ENCODE peak calls at places on chromosomes 16 and 17, in seven cellular contexts. J is K562, Z is transverse colon, K is HL-60, C is SK-N-SH, A is GM23338, G is prostate gland. S is an unnamed sample.
A peak's percentile ranks its signal among the peaks of the same experiment; 100 is the strongest.

GRCh38 chr17:48153711-48154642 is 46.4 kb downstream of the SNX11 start:
- DNase-seq in J (peak; percentile 70), Z (peak; percentile 68), K (peak; percentile 25), C (peak; percentile 62), A (peak; percentile 80), G (no peak), S (no peak)

GRCh38 chr16:7227193-7227825 is 105.3 kb upstream of the RBFOX1 start:
- DNase-seq in J (no peak), Z (no peak), K (no peak), C (no peak), A (peak; percentile 25), G (no peak), S (no peak)

GRCh38 chr17:41396340-41396739 is 1.1 kb downstream of the KRT31 start:
- DNase-seq in J (no peak), Z (no peak), K (no peak), C (no peak), A (no peak), G (no peak), S (no peak)

GRCh38 chr17:9220466-9221230 is 199.3 kb downstream of the NTN1 start:
- DNase-seq in J (no peak), Z (no peak), K (no peak), C (no peak), A (no peak), G (no peak), S (no peak)

GRCh38 chr16:86452451-86452850 is 57.9 kb upstream of the FOXF1 start:
- DNase-seq in J (no peak), Z (no peak), K (no peak), C (no peak), A (no peak), G (no peak), S (no peak)

GRCh38 chr17:55664287-55664686 is 58.4 kb downstream of the TMEM100 start:
- DNase-seq in J (no peak), Z (no peak), K (peak; percentile 82), C (no peak), A (no peak), G (no peak), S (peak; percentile 9)

GRCh38 chr17:13374203-13375143 is 227.3 kb downstream of the HS3ST3A1 start:
- DNase-seq in J (no peak), Z (no peak), K (no peak), C (no peak), A (no peak), G (no peak), S (no peak)

GRCh38 chr17:81523139-81524062 is 4.8 kb upstream of the FSCN2 start:
- DNase-seq in J (peak; percentile 71), Z (no peak), K (peak; percentile 58), C (peak; percentile 85), A (peak; percentile 92), G (no peak), S (no peak)

GRCh38 chr16:72467157-72467759 is 295.3 kb upstream of the PMFBP1 start:
- DNase-seq in J (peak; percentile 30), Z (no peak), K (peak; percentile 26), C (peak; percentile 37), A (peak; percentile 81), G (no peak), S (no peak)

GRCh38 chr17:81577278-81578000 is 25.3 kb upstream of the FAAP100 start:
- DNase-seq in J (no peak), Z (no peak), K (peak; percentile 95), C (no peak), A (no peak), G (no peak), S (no peak)

GRCh38 chr17:36197389-36197708 is 791 bp upstream of the CCL3L1 start:
- DNase-seq in J (no peak), Z (no peak), K (no peak), C (no peak), A (no peak), G (no peak), S (no peak)

GRCh38 chr16:50102046-50102756 is 36.4 kb downstream of the HEATR3 start:
- DNase-seq in J (no peak), Z (no peak), K (no peak), C (no peak), A (no peak), G (no peak), S (no peak)

GRCh38 chr16:88758227-88758943 is 26.6 kb downstream of the PIEZO1 start:
- DNase-seq in J (no peak), Z (no peak), K (no peak), C (no peak), A (no peak), G (no peak), S (no peak)

GRCh38 chr17:48596735-48597491 is 3.3 kb upstream of the HOXB5 start:
- DNase-seq in J (no peak), Z (no peak), K (no peak), C (no peak), A (peak; percentile 81), G (no peak), S (no peak)

GRCh38 chr17:69245617-69246016 is 17.0 kb upstream of the ABCA10 start:
- DNase-seq in J (no peak), Z (no peak), K (no peak), C (no peak), A (no peak), G (no peak), S (no peak)

GRCh38 chr17:16068323-16068722 is 68.7 kb downstream of the TTC19 start:
- DNase-seq in J (no peak), Z (no peak), K (no peak), C (no peak), A (no peak), G (no peak), S (no peak)

GRCh38 chr17:6684460-6684783 is 28.7 kb downstream of the SLC13A5 start:
- DNase-seq in J (no peak), Z (no peak), K (no peak), C (no peak), A (no peak), G (no peak), S (no peak)

GRCh38 chr17:12899604-12900003 is 110.3 kb downstream of the ARHGAP44 start:
- DNase-seq in J (no peak), Z (no peak), K (no peak), C (no peak), A (no peak), G (no peak), S (no peak)

GRCh38 chr17:80409626-80410025 is 5.3 kb upstream of the ENDOV start:
- DNase-seq in J (no peak), Z (no peak), K (no peak), C (no peak), A (no peak), G (no peak), S (no peak)

GRCh38 chr17:80413771-80414507 is 1.0 kb upstream of the ENDOV start:
- DNase-seq in J (no peak), Z (no peak), K (no peak), C (no peak), A (no peak), G (no peak), S (no peak)

GRCh38 chr17:80414508-80414802 is 512 bp upstream of the ENDOV start:
- DNase-seq in J (peak; percentile 33), Z (no peak), K (no peak), C (no peak), A (no peak), G (no peak), S (no peak)

DNA sequence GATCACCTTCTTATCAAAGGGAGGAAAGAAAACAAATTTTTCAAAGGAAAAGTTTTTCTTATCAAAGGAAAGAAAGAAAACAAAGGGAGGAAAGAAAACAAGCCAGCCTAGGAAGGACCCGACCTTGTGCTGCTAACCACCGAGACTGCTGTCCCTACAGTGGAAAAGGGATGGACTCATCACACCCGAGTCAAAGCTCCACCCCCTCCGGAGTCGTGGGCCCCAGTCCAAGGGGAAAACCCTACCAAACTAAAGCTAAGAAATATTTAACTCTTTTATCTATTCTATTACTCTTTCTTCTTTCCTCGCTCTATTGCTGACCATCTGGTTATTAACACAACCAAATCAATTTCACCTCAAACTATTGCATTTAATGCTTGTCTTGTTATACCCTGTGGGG is 6.1 kb upstream of the ENDOV start:
- DNase-seq in J (no peak), Z (no peak), K (no peak), C (no peak), A (no peak), G (no peak), S (no peak)
- TF ChIP-seq POLR2AphosphoS5 in J (no peak), Z (no peak), K (no peak), C (no peak), A (no peak), G (no peak), S (no peak)

GRCh38 chr16:12515771-12516170 is 287.9 kb downstream of the CPPED1 start:
- DNase-seq in J (no peak), Z (no peak), K (no peak), C (no peak), A (no peak), G (no peak), S (no peak)

GRCh38 chr16:12515346-12515745 is 288.3 kb downstream of the CPPED1 start:
- DNase-seq in J (no peak), Z (no peak), K (no peak), C (no peak), A (no peak), G (no peak), S (no peak)

GRCh38 chr16:12518238-12519004 is 285.3 kb downstream of the CPPED1 start:
- DNase-seq in J (no peak), Z (no peak), K (no peak), C (no peak), A (no peak), G (no peak), S (no peak)

GRCh38 chr16:12517310-12517694 is 286.4 kb downstream of the CPPED1 start:
- DNase-seq in J (no peak), Z (no peak), K (no peak), C (no peak), A (no peak), G (no peak), S (no peak)

DNA sequence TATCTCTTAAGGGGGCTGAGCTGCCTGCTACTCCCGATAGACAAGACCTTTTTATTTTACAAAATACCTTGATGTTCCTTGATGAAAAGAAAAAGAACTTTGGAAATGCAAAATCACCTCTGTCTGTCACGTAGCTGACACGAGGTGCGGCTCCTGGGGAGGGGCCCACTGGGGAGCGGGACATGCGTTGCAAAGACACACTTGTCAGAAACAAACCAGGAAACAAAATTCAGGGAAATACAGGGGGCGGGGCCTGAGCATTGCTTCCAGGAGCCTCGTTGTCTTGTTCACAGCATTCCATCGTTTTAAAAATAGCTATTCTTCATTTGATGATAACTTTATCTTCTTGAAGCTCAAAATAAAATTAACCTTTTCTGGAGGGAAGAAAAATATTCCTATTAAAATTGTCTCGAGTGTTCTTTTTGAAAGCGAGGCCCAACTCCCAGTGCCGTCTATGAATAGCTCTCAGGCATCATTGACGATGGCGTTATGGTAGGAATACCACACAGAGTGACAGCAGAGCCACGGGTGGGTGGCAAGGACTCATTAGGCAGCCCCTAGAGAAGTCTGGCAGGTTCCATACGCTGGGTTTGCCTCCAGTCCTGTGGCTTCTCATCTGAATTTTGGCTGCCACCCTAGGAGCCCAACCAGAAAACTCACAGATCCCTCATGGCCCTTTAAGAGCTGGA is 286.9 kb downstream of the CPPED1 start:
- DNase-seq in J (no peak), Z (peak; percentile 52), K (no peak), C (no peak), A (no peak), G (no peak), S (no peak)
- TF ChIP-seq POLR2AphosphoS5 in J (no peak), Z (no peak), K (no peak), C (no peak), A (no peak), G (no peak), S (no peak)

GRCh38 chr17:75530837-75531723 is 5.6 kb downstream of the LLGL2 start:
- DNase-seq in J (no peak), Z (no peak), K (no peak), C (no peak), A (no peak), G (no peak), S (no peak)
- TF ChIP-seq POLR2AphosphoS5 in J (no peak), Z (no peak), K (no peak), C (no peak), A (no peak), G (no peak), S (no peak)

GRCh38 chr17:49687878-49688491 is 10.1 kb upstream of the SPOP start:
- DNase-seq in J (no peak), Z (no peak), K (no peak), C (no peak), A (no peak), G (no peak), S (no peak)
- TF ChIP-seq POLR2AphosphoS5 in J (no peak), Z (peak; percentile 37), K (no peak), C (no peak), A (no peak), G (peak; percentile 79), S (no peak)